ENCODE peak calls at places on chromosomes 2 and 18, in nine cellular contexts. One of them, this sample, is unnamed.
A peak's percentile ranks its signal among the peaks of the same experiment; 100 is the strongest.

GRCh38 chr18:38526922-38527321 is 961.3 kb upstream of the CELF4 start:
- DNase-seq in endothelial cell: no peak
- DNase-seq in naive thymus-derived CD8-positive, alpha-beta T cell: no peak
- DNase-seq in iris pigment epithelial cell: no peak
- DNase-seq in hypothalamus: no peak
- DNase-seq in activated T-helper 1 cell treated with Interleukin-2 at 50 U/mL for 16 hours: no peak
- DNase-seq in AG08395: no peak
- DNase-seq in hippocampal formation: no peak
- DNase-seq in A549: no peak
- DNase-seq in this sample: no peak

GRCh38 chr18:9722691-9723090 is 14.6 kb downstream of the RAB31 start:
- DNase-seq in naive thymus-derived CD8-positive, alpha-beta T cell: no peak
- DNase-seq in hypothalamus: no peak
- DNase-seq in activated T-helper 1 cell treated with Interleukin-2 at 50 U/mL for 16 hours: no peak
- DNase-seq in A549: no peak
- DNase-seq in hippocampal formation: no peak
- DNase-seq in iris pigment epithelial cell: peak; percentile 54
- DNase-seq in endothelial cell: no peak
- DNase-seq in AG08395: no peak
- DNase-seq in this sample: peak; percentile 21

GRCh38 chr18:9530226-9531009 is 55.1 kb downstream of the RALBP1 start:
- DNase-seq in AG08395: no peak
- DNase-seq in naive thymus-derived CD8-positive, alpha-beta T cell: no peak
- DNase-seq in endothelial cell: no peak
- DNase-seq in activated T-helper 1 cell treated with Interleukin-2 at 50 U/mL for 16 hours: no peak
- DNase-seq in iris pigment epithelial cell: peak; percentile 47
- DNase-seq in hippocampal formation: no peak
- DNase-seq in A549: no peak
- DNase-seq in hypothalamus: no peak
- DNase-seq in this sample: no peak

GRCh38 chr2:168457177-168457905 is 1.3 kb downstream of the CERS6 start:
- DNase-seq in A549: no peak
- DNase-seq in activated T-helper 1 cell treated with Interleukin-2 at 50 U/mL for 16 hours: no peak
- DNase-seq in hippocampal formation: no peak
- DNase-seq in endothelial cell: no peak
- DNase-seq in AG08395: no peak
- DNase-seq in iris pigment epithelial cell: no peak
- DNase-seq in naive thymus-derived CD8-positive, alpha-beta T cell: no peak
- DNase-seq in hypothalamus: no peak
- DNase-seq in this sample: peak; percentile 58

GRCh38 chr2:225465827-225466226 is 66.3 kb downstream of the NYAP2 start:
- DNase-seq in iris pigment epithelial cell: no peak
- DNase-seq in A549: no peak
- DNase-seq in naive thymus-derived CD8-positive, alpha-beta T cell: no peak
- DNase-seq in endothelial cell: no peak
- DNase-seq in AG08395: no peak
- DNase-seq in activated T-helper 1 cell treated with Interleukin-2 at 50 U/mL for 16 hours: no peak
- DNase-seq in hippocampal formation: no peak
- DNase-seq in hypothalamus: no peak
- DNase-seq in this sample: no peak

GRCh38 chr2:137837830-137838229 is 126.4 kb upstream of the HNMT start:
- DNase-seq in A549: no peak
- DNase-seq in hypothalamus: no peak
- DNase-seq in endothelial cell: no peak
- DNase-seq in AG08395: no peak
- DNase-seq in activated T-helper 1 cell treated with Interleukin-2 at 50 U/mL for 16 hours: no peak
- DNase-seq in iris pigment epithelial cell: peak; percentile 1
- DNase-seq in naive thymus-derived CD8-positive, alpha-beta T cell: no peak
- DNase-seq in hippocampal formation: no peak
- DNase-seq in this sample: no peak

GRCh38 chr2:222468338-222468737 is 44.0 kb downstream of the SGPP2 start:
- DNase-seq in naive thymus-derived CD8-positive, alpha-beta T cell: no peak
- DNase-seq in A549: no peak
- DNase-seq in endothelial cell: no peak
- DNase-seq in AG08395: no peak
- DNase-seq in iris pigment epithelial cell: peak; percentile 17
- DNase-seq in activated T-helper 1 cell treated with Interleukin-2 at 50 U/mL for 16 hours: no peak
- DNase-seq in hypothalamus: no peak
- DNase-seq in hippocampal formation: no peak
- DNase-seq in this sample: peak; percentile 58

GRCh38 chr18:62372156-62372555 is 47.0 kb downstream of the TNFRSF11A start:
- DNase-seq in endothelial cell: no peak
- DNase-seq in naive thymus-derived CD8-positive, alpha-beta T cell: no peak
- DNase-seq in iris pigment epithelial cell: no peak
- DNase-seq in AG08395: no peak
- DNase-seq in hippocampal formation: no peak
- DNase-seq in hypothalamus: no peak
- DNase-seq in activated T-helper 1 cell treated with Interleukin-2 at 50 U/mL for 16 hours: no peak
- DNase-seq in A549: no peak
- DNase-seq in this sample: no peak

GRCh38 chr18:36265035-36265434 is 32.5 kb upstream of the FHOD3 start:
- DNase-seq in hypothalamus: no peak
- DNase-seq in endothelial cell: no peak
- DNase-seq in iris pigment epithelial cell: peak; percentile 35
- DNase-seq in AG08395: no peak
- DNase-seq in activated T-helper 1 cell treated with Interleukin-2 at 50 U/mL for 16 hours: no peak
- DNase-seq in hippocampal formation: no peak
- DNase-seq in naive thymus-derived CD8-positive, alpha-beta T cell: no peak
- DNase-seq in A549: no peak
- DNase-seq in this sample: no peak

GRCh38 chr2:204407209-204408070 is 137.8 kb upstream of the PARD3B start:
- DNase-seq in iris pigment epithelial cell: peak; percentile 44
- DNase-seq in endothelial cell: no peak
- DNase-seq in AG08395: no peak
- DNase-seq in A549: peak; percentile 2
- DNase-seq in hippocampal formation: no peak
- DNase-seq in hypothalamus: no peak
- DNase-seq in activated T-helper 1 cell treated with Interleukin-2 at 50 U/mL for 16 hours: no peak
- DNase-seq in naive thymus-derived CD8-positive, alpha-beta T cell: no peak
- DNase-seq in this sample: no peak

GRCh38 chr2:644871-645270 is 32.3 kb downstream of the TMEM18 start:
- DNase-seq in hypothalamus: no peak
- DNase-seq in AG08395: no peak
- DNase-seq in activated T-helper 1 cell treated with Interleukin-2 at 50 U/mL for 16 hours: no peak
- DNase-seq in iris pigment epithelial cell: no peak
- DNase-seq in endothelial cell: peak; percentile 1
- DNase-seq in naive thymus-derived CD8-positive, alpha-beta T cell: peak; percentile 7
- DNase-seq in A549: no peak
- DNase-seq in hippocampal formation: no peak
- DNase-seq in this sample: no peak

GRCh38 chr2:207847807-207848544 is 78.3 kb upstream of the FZD5 start:
- DNase-seq in activated T-helper 1 cell treated with Interleukin-2 at 50 U/mL for 16 hours: no peak
- DNase-seq in A549: no peak
- DNase-seq in iris pigment epithelial cell: peak; percentile 62
- DNase-seq in AG08395: no peak
- DNase-seq in hippocampal formation: no peak
- DNase-seq in naive thymus-derived CD8-positive, alpha-beta T cell: no peak
- DNase-seq in endothelial cell: no peak
- DNase-seq in hypothalamus: no peak
- DNase-seq in this sample: peak; percentile 76

GRCh38 chr18:74012954-74013630 is 134.5 kb downstream of the FBXO15 start:
- DNase-seq in AG08395: no peak
- DNase-seq in endothelial cell: no peak
- DNase-seq in hippocampal formation: no peak
- DNase-seq in A549: no peak
- DNase-seq in hypothalamus: no peak
- DNase-seq in naive thymus-derived CD8-positive, alpha-beta T cell: no peak
- DNase-seq in activated T-helper 1 cell treated with Interleukin-2 at 50 U/mL for 16 hours: no peak
- DNase-seq in iris pigment epithelial cell: no peak
- DNase-seq in this sample: no peak

GRCh38 chr2:108594982-108595464 is 60.8 kb downstream of the LIMS1 start:
- DNase-seq in naive thymus-derived CD8-positive, alpha-beta T cell: no peak
- DNase-seq in activated T-helper 1 cell treated with Interleukin-2 at 50 U/mL for 16 hours: no peak
- DNase-seq in AG08395: peak; percentile 81
- DNase-seq in endothelial cell: peak; percentile 36
- DNase-seq in hippocampal formation: no peak
- DNase-seq in hypothalamus: no peak
- DNase-seq in iris pigment epithelial cell: peak; percentile 92
- DNase-seq in A549: no peak
- DNase-seq in this sample: no peak

GRCh38 chr2:104563398-104564024 is 290.4 kb upstream of the POU3F3 start:
- DNase-seq in iris pigment epithelial cell: no peak
- DNase-seq in endothelial cell: no peak
- DNase-seq in hippocampal formation: no peak
- DNase-seq in activated T-helper 1 cell treated with Interleukin-2 at 50 U/mL for 16 hours: no peak
- DNase-seq in hypothalamus: no peak
- DNase-seq in naive thymus-derived CD8-positive, alpha-beta T cell: no peak
- DNase-seq in AG08395: no peak
- DNase-seq in A549: no peak
- DNase-seq in this sample: no peak

GRCh38 chr2:11157731-11158130 is 2.5 kb downstream of the SLC66A3 start:
- DNase-seq in iris pigment epithelial cell: no peak
- DNase-seq in endothelial cell: no peak
- DNase-seq in activated T-helper 1 cell treated with Interleukin-2 at 50 U/mL for 16 hours: no peak
- DNase-seq in AG08395: no peak
- DNase-seq in hippocampal formation: no peak
- DNase-seq in naive thymus-derived CD8-positive, alpha-beta T cell: no peak
- DNase-seq in A549: no peak
- DNase-seq in hypothalamus: no peak
- DNase-seq in this sample: no peak

GRCh38 chr2:43803113-43803512 is 29.3 kb downstream of the DYNC2LI1 start:
- DNase-seq in A549: no peak
- DNase-seq in activated T-helper 1 cell treated with Interleukin-2 at 50 U/mL for 16 hours: no peak
- DNase-seq in hippocampal formation: no peak
- DNase-seq in endothelial cell: no peak
- DNase-seq in hypothalamus: no peak
- DNase-seq in iris pigment epithelial cell: peak; percentile 14
- DNase-seq in AG08395: no peak
- DNase-seq in naive thymus-derived CD8-positive, alpha-beta T cell: no peak
- DNase-seq in this sample: no peak

GRCh38 chr18:24878289-24878688 is 417.9 kb downstream of the HRH4 start:
- DNase-seq in hippocampal formation: no peak
- DNase-seq in endothelial cell: peak; percentile 31
- DNase-seq in iris pigment epithelial cell: peak; percentile 44
- DNase-seq in AG08395: peak; percentile 64
- DNase-seq in activated T-helper 1 cell treated with Interleukin-2 at 50 U/mL for 16 hours: no peak
- DNase-seq in naive thymus-derived CD8-positive, alpha-beta T cell: no peak
- DNase-seq in hypothalamus: no peak
- DNase-seq in A549: no peak
- DNase-seq in this sample: peak; percentile 88

GRCh38 chr2:1988049-1988448 is 243.7 kb upstream of the PXDN start:
- DNase-seq in A549: no peak
- DNase-seq in AG08395: no peak
- DNase-seq in hypothalamus: no peak
- DNase-seq in hippocampal formation: no peak
- DNase-seq in endothelial cell: no peak
- DNase-seq in activated T-helper 1 cell treated with Interleukin-2 at 50 U/mL for 16 hours: no peak
- DNase-seq in naive thymus-derived CD8-positive, alpha-beta T cell: no peak
- DNase-seq in iris pigment epithelial cell: no peak
- DNase-seq in this sample: no peak

GRCh38 chr2:45311559-45311958 is 299.5 kb downstream of the SRBD1 start:
- DNase-seq in AG08395: no peak
- DNase-seq in naive thymus-derived CD8-positive, alpha-beta T cell: no peak
- DNase-seq in hippocampal formation: no peak
- DNase-seq in hypothalamus: no peak
- DNase-seq in A549: no peak
- DNase-seq in iris pigment epithelial cell: no peak
- DNase-seq in endothelial cell: no peak
- DNase-seq in activated T-helper 1 cell treated with Interleukin-2 at 50 U/mL for 16 hours: no peak
- DNase-seq in this sample: no peak